ENCODE peak calls at places on chromosome 19, in nine cellular contexts. V is tibial nerve, D is psoas muscle, Y is endodermal cell, A is neural progenitor cell, F is pancreas, C is Caco-2, U is uterus, M is RWPE2. E is an unnamed sample. For H3K9me3, the result is how much of the 10 kb centered on the place peaks cover.

GRCh38 chr19:719081-719512 is 10.4 kb downstream of the PALM start:
- DNase-seq in M (no peak), F (no peak), C (no peak), V (peak), D (peak), Y (no peak), A (no peak), U (peak), E (no peak)

GRCh38 chr19:11480927-11481776 is at the start of gene ELAVL3:
- DNase-seq in A (peak), F (no peak), M (no peak), C (no peak), U (no peak), V (no peak), Y (peak), D (no peak), E (no peak)

GRCh38 chr19:815775-816499 is 5.8 kb downstream of the PLPPR3 start:
- DNase-seq in Y (peak), F (no peak), C (no peak), D (no peak), V (no peak), A (no peak), U (no peak), M (no peak), E (no peak)

GRCh38 chr19:48768989-48769713 is 13.8 kb downstream of the FGF21 start:
- DNase-seq in U (no peak), D (peak), A (no peak), C (no peak), F (no peak), Y (no peak), V (no peak), M (no peak), E (peak)

GRCh38 chr19:30017172-30017571 is 75.1 kb downstream of the URI1 start:
- DNase-seq in M (no peak), A (no peak), F (no peak), C (no peak), Y (no peak), U (no peak), D (no peak), V (no peak), E (no peak)

GRCh38 chr19:53982611-53983010 is 8.8 kb upstream of the CACNG6 start:
- DNase-seq in M (no peak), F (peak), U (peak), Y (peak), A (peak), D (peak), V (no peak), C (no peak), E (peak)

GRCh38 chr19:18610556-18611326 is 1.9 kb upstream of the TMEM59L start:
- DNase-seq in A (peak), V (no peak), D (no peak), C (no peak), Y (peak), F (peak), U (no peak), M (peak), E (no peak)

GRCh38 chr19:55251296-55252081 is 7.3 kb downstream of the PPP6R1 start:
- DNase-seq in V (no peak), D (peak), M (no peak), A (no peak), U (no peak), F (no peak), Y (no peak), C (no peak), E (no peak)

GRCh38 chr19:2507109-2507508 is 31.2 kb downstream of the GADD45B start:
- DNase-seq in C (no peak), A (no peak), V (no peak), D (no peak), Y (no peak), U (no peak), M (no peak), F (peak), E (peak)

GRCh38 chr19:3613765-3614661 is 7.3 kb upstream of the TBXA2R start:
- DNase-seq in A (no peak), C (no peak), V (no peak), U (no peak), Y (no peak), D (no peak), M (peak), F (peak), E (peak)

DNA sequence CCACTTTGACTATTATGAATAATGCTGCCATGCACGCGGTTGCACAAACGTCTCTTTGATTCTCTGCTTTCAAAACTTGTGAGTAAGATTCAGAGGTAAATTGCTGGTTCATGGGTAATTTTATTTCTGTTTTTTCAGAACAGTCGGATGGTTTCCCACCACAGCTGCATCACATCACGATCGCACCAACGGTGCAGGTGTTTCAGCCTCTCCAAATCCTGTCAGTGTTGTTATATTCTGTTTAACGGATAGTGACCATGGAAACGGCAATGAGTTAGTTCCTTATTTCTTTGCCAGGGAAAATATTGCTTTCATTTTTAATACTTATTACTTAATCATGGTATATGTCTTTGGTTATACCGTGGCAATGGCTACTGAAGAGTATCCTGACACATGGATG is 19.1 kb upstream of the ZNF835 start:
- DNase-seq in A (no peak), C (no peak), F (no peak), V (no peak), Y (no peak), D (no peak), M (no peak), U (no peak), E (no peak)
- H3K9me3 ChIP-seq in A (under half), C (under half), F (under half), V (under half), Y (half or more), D (under half), M (under half), U (under half), E (under half)

GRCh38 chr19:45878043-45878794 is 7.7 kb downstream of the IRF2BP1 start:
- DNase-seq in A (no peak), Y (peak), M (no peak), C (no peak), D (no peak), F (peak), V (no peak), U (no peak), E (no peak)

GRCh38 chr19:45876161-45876410 is 9.9 kb downstream of the IRF2BP1 start:
- DNase-seq in Y (no peak), V (no peak), C (no peak), D (no peak), U (no peak), A (no peak), M (no peak), F (no peak), E (no peak)

GRCh38 chr19:45879055-45879454 is 6.9 kb downstream of the IRF2BP1 start:
- DNase-seq in V (no peak), D (no peak), U (no peak), A (no peak), F (no peak), C (no peak), Y (no peak), M (no peak), E (no peak)

GRCh38 chr19:45874620-45874966 is 10.5 kb downstream of the FOXA3 start:
- DNase-seq in A (no peak), Y (no peak), C (no peak), F (no peak), M (no peak), D (no peak), V (no peak), U (no peak), E (no peak)

DNA sequence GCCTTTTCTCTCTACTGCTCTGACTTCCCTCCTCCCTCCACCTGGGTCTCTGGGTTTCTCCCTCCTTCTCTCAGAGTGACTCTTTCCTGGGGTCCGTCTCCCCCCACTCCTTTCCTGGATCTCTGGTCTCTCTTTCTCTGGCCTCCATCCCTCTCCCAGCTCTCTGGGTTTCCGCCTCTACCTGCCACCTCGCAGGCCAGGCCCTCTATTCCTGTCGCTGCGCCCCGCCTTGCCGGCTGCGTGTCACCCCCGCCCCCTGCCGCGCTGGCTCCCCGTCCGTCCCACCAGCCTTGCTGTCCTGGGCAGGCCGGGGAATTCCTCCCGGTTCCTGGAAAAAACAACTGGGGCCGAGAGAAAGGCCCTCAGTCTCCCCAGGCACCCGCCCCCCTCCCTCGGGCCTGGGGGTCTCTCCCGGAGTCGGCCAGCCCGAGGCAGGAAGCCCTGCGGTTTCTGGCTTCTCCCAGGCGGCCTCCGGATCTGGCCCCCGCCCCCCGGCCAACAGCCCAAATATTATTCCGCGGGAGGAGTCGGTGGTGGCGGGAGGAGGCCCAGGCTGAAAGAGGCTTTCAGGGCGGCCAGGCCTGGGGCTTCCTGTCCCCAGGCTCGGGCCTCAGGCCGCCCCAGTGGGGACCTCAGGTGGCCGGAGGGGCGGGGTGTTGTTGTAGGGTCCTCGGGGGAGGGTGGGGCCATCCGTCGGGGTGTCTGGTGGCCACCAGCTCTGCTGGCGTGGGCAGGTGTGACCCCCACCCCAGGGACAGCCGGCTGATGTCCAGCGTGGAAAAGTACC is 9.3 kb downstream of the IRF2BP1 start:
- DNase-seq in F (peak), V (peak), C (no peak), A (peak), U (no peak), M (no peak), Y (peak), D (peak), E (peak)
- H3K4me3 ChIP-seq in F (peak), V (no peak), C (no peak), A (peak), U (peak), M (no peak), Y (no peak), D (peak), E (no peak)

DNA sequence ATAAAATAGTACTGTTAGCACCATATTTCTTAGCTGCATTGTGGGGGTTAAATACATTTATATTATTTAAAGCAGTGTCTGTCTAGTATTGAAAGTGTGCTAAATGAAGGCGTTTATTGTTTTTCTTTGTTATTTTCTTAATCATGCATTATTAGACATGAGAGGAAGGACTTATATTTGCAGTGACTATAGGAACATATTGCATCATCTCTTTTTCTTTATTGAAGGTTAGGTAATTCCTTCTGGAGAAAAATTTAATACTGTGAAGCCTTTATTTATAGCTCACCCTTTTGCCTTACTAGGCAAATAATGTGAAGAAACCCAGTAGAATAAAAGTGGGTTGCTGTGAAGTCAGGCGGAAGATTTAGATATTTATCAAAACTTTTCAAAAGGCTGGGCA is 78.9 kb upstream of the ZNF420 start:
- DNase-seq in A (no peak), V (no peak), U (no peak), D (no peak), F (no peak), M (no peak), C (no peak), Y (no peak), E (no peak)
- H3K9me3 ChIP-seq in A (under half), V (under half), U (under half), D (under half), F (under half), M (under half), C (under half), Y (half or more), E (under half)

GRCh38 chr19:13766095-13766481 is 1.8 kb downstream of the MRI1 start:
- DNase-seq in V (no peak), D (no peak), Y (no peak), M (no peak), A (no peak), U (no peak), C (no peak), F (no peak), E (no peak)
- H3K4me3 ChIP-seq in V (no peak), D (no peak), Y (no peak), M (no peak), A (no peak), U (no peak), C (no peak), F (no peak), E (no peak)

GRCh38 chr19:58089846-58090245 is 8.2 kb downstream of the ZSCAN18 start:
- DNase-seq in C (no peak), U (no peak), V (no peak), D (no peak), A (no peak), M (no peak), Y (no peak), F (no peak), E (no peak)

GRCh38 chr19:58093071-58093470 is 5.0 kb downstream of the ZSCAN18 start:
- DNase-seq in U (no peak), M (no peak), Y (no peak), A (no peak), C (no peak), V (no peak), D (no peak), F (no peak), E (no peak)

GRCh38 chr19:58088521-58089052 is 9.4 kb downstream of the ZSCAN18 start:
- DNase-seq in A (no peak), U (no peak), F (no peak), D (no peak), Y (no peak), V (no peak), C (no peak), M (no peak), E (no peak)

GRCh38 chr19:58095328-58095727 is 2.7 kb downstream of the ZSCAN18 start:
- DNase-seq in Y (no peak), F (no peak), A (no peak), M (no peak), U (no peak), V (no peak), C (no peak), D (no peak), E (no peak)

GRCh38 chr19:58091251-58091995 is 6.6 kb downstream of the ZSCAN18 start:
- DNase-seq in D (peak), Y (no peak), U (no peak), C (no peak), F (no peak), M (no peak), A (no peak), V (no peak), E (no peak)
- H3K9me3 ChIP-seq in D (under half), Y (under half), U (under half), C (under half), F (under half), M (under half), A (under half), V (under half), E (under half)

DNA sequence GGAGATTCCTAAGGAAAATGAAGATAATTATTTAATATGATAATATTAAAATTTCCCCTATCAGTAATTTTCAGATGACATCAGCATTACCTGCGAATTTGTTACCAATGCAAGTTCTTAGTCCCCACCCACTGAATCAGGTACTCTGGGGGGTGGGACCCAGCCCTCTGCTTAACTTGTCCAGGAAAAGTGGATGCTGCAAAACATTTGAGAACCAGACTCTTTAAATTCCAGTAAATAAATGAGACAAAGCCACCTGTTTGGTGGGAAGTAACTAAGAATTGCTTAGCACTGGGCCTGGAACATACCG is 495 bp upstream of the ZNF599 start:
- DNase-seq in U (no peak), D (no peak), M (no peak), C (no peak), V (no peak), F (no peak), Y (no peak), A (no peak), E (no peak)
- H3K4me3 ChIP-seq in U (peak), D (peak), M (peak), C (no peak), V (peak), F (peak), Y (no peak), A (peak), E (peak)

GRCh38 chr19:23460656-23461055 is 65.4 kb upstream of the ZNF91 start:
- DNase-seq in C (no peak), V (no peak), M (no peak), Y (no peak), A (no peak), D (no peak), U (no peak), F (no peak), E (no peak)
- H3K9me3 ChIP-seq in C (under half), V (under half), M (under half), Y (under half), A (under half), D (under half), U (under half), F (under half), E (under half)

GRCh38 chr19:6101991-6102390 is 8.3 kb downstream of the RFX2 start:
- DNase-seq in C (no peak), V (no peak), Y (no peak), F (no peak), M (no peak), A (no peak), U (no peak), D (no peak), E (no peak)

GRCh38 chr19:6099037-6099436 is 11.3 kb downstream of the RFX2 start:
- DNase-seq in M (no peak), V (no peak), D (no peak), A (no peak), Y (no peak), C (no peak), U (no peak), F (no peak), E (no peak)

GRCh38 chr19:6099633-6100032 is 10.7 kb downstream of the RFX2 start:
- DNase-seq in V (no peak), C (no peak), U (no peak), F (no peak), A (no peak), D (no peak), M (no peak), Y (no peak), E (no peak)

GRCh38 chr19:6101291-6101690 is 9.0 kb downstream of the RFX2 start:
- DNase-seq in M (no peak), U (no peak), D (no peak), F (no peak), C (no peak), A (no peak), Y (no peak), V (no peak), E (peak)

DNA sequence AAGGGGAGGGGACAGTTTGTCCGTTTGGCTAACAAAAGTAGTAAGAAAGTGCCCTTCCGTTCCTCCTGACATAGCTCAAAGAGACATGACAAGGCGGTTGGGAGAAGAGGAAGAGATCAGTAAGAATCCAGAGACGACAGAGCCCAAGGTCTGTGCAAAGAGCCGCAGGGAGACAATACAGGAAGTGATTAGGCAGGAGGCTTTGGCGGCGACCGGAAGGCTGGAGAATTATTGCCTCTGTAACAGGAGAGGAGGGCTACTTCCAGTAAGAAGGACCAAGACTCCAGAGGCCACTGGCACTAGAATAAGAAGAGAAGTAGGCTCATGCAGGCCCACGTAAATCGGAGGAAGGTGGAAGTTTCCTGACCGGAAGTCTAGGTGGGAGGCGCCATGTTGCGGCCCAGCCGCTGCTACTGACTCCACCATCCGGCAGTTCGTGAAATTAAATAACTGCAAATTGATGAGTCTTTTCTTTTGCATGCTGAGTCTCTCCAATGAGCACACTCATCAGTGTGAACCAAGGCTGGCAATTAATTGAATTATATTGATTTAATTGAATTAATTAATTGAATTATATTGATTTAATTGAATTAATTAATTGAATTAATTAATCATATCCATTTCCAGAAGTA is 9.9 kb downstream of the RFX2 start:
- DNase-seq in M (no peak), C (no peak), A (no peak), V (no peak), D (peak), Y (no peak), U (no peak), F (no peak), E (no peak)
- H3K4me3 ChIP-seq in M (no peak), C (no peak), A (no peak), V (no peak), D (peak), Y (no peak), U (no peak), F (no peak), E (no peak)

GRCh38 chr19:6793411-6793810 is 20.9 kb downstream of the VAV1 start:
- DNase-seq in C (no peak), Y (no peak), F (no peak), A (no peak), D (no peak), M (no peak), U (no peak), V (no peak), E (no peak)

GRCh38 chr19:6793973-6794372 is 21.5 kb downstream of the VAV1 start:
- DNase-seq in V (no peak), U (no peak), D (no peak), A (no peak), F (no peak), C (no peak), M (no peak), Y (no peak), E (no peak)

GRCh38 chr19:6788896-6789295 is 16.4 kb downstream of the VAV1 start:
- DNase-seq in F (no peak), Y (no peak), V (no peak), C (no peak), A (no peak), D (no peak), U (no peak), M (no peak), E (no peak)

GRCh38 chr19:6790194-6791128 is 18.0 kb downstream of the VAV1 start:
- DNase-seq in F (no peak), M (no peak), A (no peak), U (no peak), Y (no peak), D (no peak), C (no peak), V (no peak), E (no peak)

DNA sequence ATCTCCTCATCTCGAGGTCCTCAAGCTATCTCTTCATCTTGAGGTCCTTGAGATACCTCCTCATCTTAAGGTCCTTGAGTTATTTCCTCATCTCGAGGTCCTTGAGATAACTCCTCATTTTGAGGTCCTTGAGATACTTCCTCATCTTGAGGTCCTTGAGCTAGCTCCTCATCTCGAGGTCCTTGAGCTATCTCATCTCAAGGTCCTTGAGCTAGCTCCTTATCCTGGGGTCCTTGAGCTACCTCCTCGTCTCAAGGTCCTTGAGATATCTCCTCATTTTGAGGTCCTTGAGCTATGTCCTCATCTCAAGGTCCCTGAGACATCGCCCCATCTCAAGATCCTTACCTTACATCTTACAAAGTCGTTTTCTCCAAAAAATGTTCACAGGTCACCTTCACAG is 18.7 kb downstream of the VAV1 start:
- DNase-seq in C (no peak), Y (no peak), A (no peak), V (no peak), U (no peak), D (no peak), F (no peak), M (no peak), E (no peak)
- H3K9me3 ChIP-seq in C (under half), Y (under half), A (under half), V (under half), U (under half), D (under half), F (under half), M (under half), E (under half)

GRCh38 chr19:36196249-36196648 is 18.2 kb downstream of the ZNF565 start:
- DNase-seq in M (no peak), V (no peak), A (no peak), F (no peak), U (no peak), D (no peak), C (no peak), Y (no peak), E (no peak)

GRCh38 chr19:36201684-36202083 is 12.8 kb downstream of the ZNF565 start:
- DNase-seq in F (no peak), V (no peak), M (no peak), C (no peak), U (no peak), D (no peak), A (no peak), Y (no peak), E (no peak)

GRCh38 chr19:36203293-36203692 is 11.2 kb downstream of the ZNF565 start:
- DNase-seq in F (no peak), M (no peak), U (no peak), V (no peak), A (no peak), Y (no peak), D (no peak), C (no peak), E (no peak)

GRCh38 chr19:36198116-36198515 is 16.3 kb downstream of the ZNF565 start:
- DNase-seq in F (no peak), V (no peak), D (no peak), M (no peak), C (no peak), U (no peak), A (no peak), Y (no peak), E (no peak)
- H3K4me3 ChIP-seq in F (no peak), V (no peak), D (no peak), M (no peak), C (no peak), U (no peak), A (no peak), Y (no peak), E (no peak)

E was measured in fibroblast of lung.